ENCODE peak calls at places on chromosome 18, in seven cellular contexts. P, L, N, C, M, J and H are unnamed samples.

GRCh38 chr18:801137-801536 is 10.9 kb downstream of the YES1 start:
- DNase-seq in P (no peak), L (no peak), N (no peak), C (no peak), M (no peak), J (no peak), H (no peak)

GRCh38 chr18:37362158-37362890 is 203.3 kb downstream of the CELF4 start:
- DNase-seq in P (no peak), L (peak; percentile 13), N (no peak), C (peak; percentile 74), M (no peak), J (no peak), H (no peak)

GRCh38 chr18:44848931-44849330 is 168.2 kb downstream of the SETBP1 start:
- DNase-seq in P (peak; percentile 12), L (no peak), N (no peak), C (no peak), M (no peak), J (no peak), H (no peak)

GRCh38 chr18:5693637-5694175 is 149.9 kb upstream of the EPB41L3 start:
- DNase-seq in P (no peak), L (no peak), N (no peak), C (no peak), M (no peak), J (no peak), H (no peak)

GRCh38 chr18:54812885-54813284 is 15.4 kb upstream of the RAB27B start:
- DNase-seq in P (no peak), L (no peak), N (no peak), C (no peak), M (no peak), J (no peak), H (no peak)

GRCh38 chr18:37270046-37270665 is 295.4 kb downstream of the CELF4 start:
- DNase-seq in P (no peak), L (peak; percentile 21), N (no peak), C (peak; percentile 85), M (no peak), J (peak; percentile 65), H (no peak)

GRCh38 chr18:59459352-59460059 is 100.4 kb upstream of the LMAN1 start:
- DNase-seq in P (peak; percentile 45), L (peak; percentile 16), N (peak; percentile 10), C (no peak), M (no peak), J (peak; percentile 39), H (peak; percentile 18)

GRCh38 chr18:58417752-58418151 is 211.1 kb downstream of the ALPK2 start:
- DNase-seq in P (no peak), L (peak; percentile 65), N (no peak), C (no peak), M (no peak), J (no peak), H (no peak)

GRCh38 chr18:54807303-54807702 is 21.0 kb upstream of the RAB27B start:
- DNase-seq in P (no peak), L (no peak), N (no peak), C (no peak), M (no peak), J (no peak), H (no peak)

GRCh38 chr18:58529714-58530354 is 99.1 kb downstream of the ALPK2 start:
- DNase-seq in P (peak; percentile 67), L (peak; percentile 69), N (peak; percentile 35), C (peak; percentile 78), M (no peak), J (peak; percentile 59), H (peak; percentile 37)

GRCh38 chr18:63244585-63244984 is 75.0 kb downstream of the BCL2 start:
- DNase-seq in P (no peak), L (no peak), N (no peak), C (no peak), M (no peak), J (no peak), H (no peak)

GRCh38 chr18:28514699-28515098 is 337.8 kb upstream of the CDH2 start:
- DNase-seq in P (no peak), L (no peak), N (no peak), C (no peak), M (no peak), J (no peak), H (no peak)

GRCh38 chr18:44273298-44273697 is 407.4 kb upstream of the SETBP1 start:
- DNase-seq in P (no peak), L (no peak), N (no peak), C (no peak), M (no peak), J (no peak), H (no peak)

GRCh38 chr18:274313-274712 is 6.5 kb upstream of the THOC1 start:
- DNase-seq in P (no peak), L (no peak), N (no peak), C (no peak), M (no peak), J (no peak), H (no peak)

GRCh38 chr18:70419526-70419925 is 130.7 kb downstream of the SOCS6 start:
- DNase-seq in P (no peak), L (no peak), N (no peak), C (no peak), M (no peak), J (no peak), H (no peak)

GRCh38 chr18:36476433-36476832 is 178.9 kb downstream of the FHOD3 start:
- DNase-seq in P (no peak), L (no peak), N (no peak), C (no peak), M (no peak), J (no peak), H (no peak)

GRCh38 chr18:32086866-32087265 is 4.8 kb upstream of the RNF138 start:
- DNase-seq in P (no peak), L (no peak), N (peak; percentile 64), C (no peak), M (no peak), J (no peak), H (no peak)

GRCh38 chr18:65938592-65939372 is 188.0 kb downstream of the CDH7 start:
- DNase-seq in P (peak; percentile 10), L (peak; percentile 34), N (peak; percentile 0), C (peak; percentile 62), M (peak; percentile 5), J (no peak), H (peak; percentile 77)

GRCh38 chr18:13236411-13236810 is 17.9 kb downstream of the LDLRAD4 start:
- DNase-seq in P (no peak), L (no peak), N (no peak), C (no peak), M (no peak), J (no peak), H (no peak)

GRCh38 chr18:43276471-43276870 is 819 bp downstream of the SYT4 start:
- DNase-seq in P (no peak), L (no peak), N (no peak), C (no peak), M (no peak), J (no peak), H (no peak)

GRCh38 chr18:10482363-10482984 is 28.0 kb downstream of the APCDD1 start:
- DNase-seq in P (no peak), L (no peak), N (no peak), C (no peak), M (no peak), J (no peak), H (no peak)

GRCh38 chr18:8479826-8480225 is 129.4 kb upstream of the RAB12 start:
- DNase-seq in P (no peak), L (no peak), N (no peak), C (no peak), M (no peak), J (no peak), H (no peak)

GRCh38 chr18:50866765-50867164 is 12.2 kb upstream of the ME2 start:
- DNase-seq in P (no peak), L (no peak), N (no peak), C (no peak), M (no peak), J (no peak), H (no peak)

GRCh38 chr18:52237551-52237950 is 102.4 kb upstream of the DCC start:
- DNase-seq in P (no peak), L (no peak), N (no peak), C (no peak), M (no peak), J (no peak), H (no peak)

GRCh38 chr18:52236134-52236533 is 103.9 kb upstream of the DCC start:
- DNase-seq in P (no peak), L (no peak), N (no peak), C (no peak), M (no peak), J (no peak), H (no peak)
- TF ChIP-seq JUND in P (peak; percentile 44), L (no peak), N (no peak), C (no peak), M (no peak), J (no peak), H (no peak)

GRCh38 chr18:35073186-35074105 is 32.2 kb downstream of the MAPRE2 start:
- DNase-seq in P (no peak), L (no peak), N (no peak), C (no peak), M (no peak), J (no peak), H (no peak)

GRCh38 chr18:35075132-35075531 is 33.9 kb downstream of the MAPRE2 start:
- DNase-seq in P (no peak), L (no peak), N (no peak), C (no peak), M (no peak), J (no peak), H (no peak)

GRCh38 chr18:35072616-35073015 is 31.4 kb downstream of the MAPRE2 start:
- DNase-seq in P (peak; percentile 43), L (no peak), N (no peak), C (no peak), M (no peak), J (no peak), H (no peak)

GRCh38 chr18:35074581-35074980 is 33.4 kb downstream of the MAPRE2 start:
- DNase-seq in P (no peak), L (no peak), N (no peak), C (no peak), M (no peak), J (no peak), H (no peak)

DNA sequence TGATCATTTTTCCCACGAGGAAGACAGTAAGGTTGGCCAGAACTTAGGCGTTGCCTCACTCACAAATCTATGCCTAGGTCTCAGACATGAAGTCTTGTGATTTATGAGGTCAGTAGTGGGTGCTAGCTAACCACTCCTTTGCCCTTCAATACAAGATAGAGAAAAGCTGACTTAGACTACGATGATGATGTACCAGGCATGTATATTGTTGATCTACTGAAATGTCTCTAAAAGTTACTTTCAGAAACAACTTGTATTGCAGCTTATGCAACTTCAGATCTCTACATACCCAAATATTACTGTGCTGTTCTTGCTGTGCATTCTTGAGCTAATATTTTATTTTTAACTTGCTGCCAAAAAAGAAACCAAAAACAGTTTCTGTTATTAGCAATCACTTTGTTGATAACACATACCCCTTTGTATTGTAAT is 30.6 kb downstream of the MAPRE2 start:
- DNase-seq in P (no peak), L (no peak), N (no peak), C (no peak), M (no peak), J (no peak), H (no peak)
- TF ChIP-seq JUND in P (no peak), L (no peak), N (no peak), C (no peak), M (no peak), J (no peak), H (no peak)

GRCh38 chr18:23888880-23889279 is 125.7 kb upstream of the TTC39C start:
- DNase-seq in P (no peak), L (no peak), N (no peak), C (no peak), M (no peak), J (no peak), H (no peak)
- TF ChIP-seq JUND in P (no peak), L (no peak), N (no peak), C (no peak), M (no peak), J (no peak), H (no peak)

GRCh38 chr18:74513149-74513882 is 17.2 kb downstream of the CNDP2 start:
- DNase-seq in P (no peak), L (no peak), N (no peak), C (no peak), M (no peak), J (no peak), H (no peak)
- TF ChIP-seq JUND in P (no peak), L (no peak), N (no peak), C (no peak), M (no peak), J (no peak), H (no peak)